ENCODE peak calls at places on chromosomes 16 and 17, in five cellular contexts. K is kidney tubule cell; G is Right ventricle myocardium superior; P is NCI-H460; S is CD8-positive, alpha-beta memory T cell. I is an unnamed sample.

GRCh38 chr17:16121915-16122314 is 93.4 kb downstream of the NCOR1 start:
- DNase-seq in K (no peak), G (no peak), P (no peak), S (no peak), I (no peak)

GRCh38 chr17:7842950-7843535 is 9.0 kb downstream of the KDM6B start:
- DNase-seq in K (peak), G (peak), P (peak), S (peak), I (no peak)

GRCh38 chr17:45771473-45771959 is 12.6 kb upstream of the CRHR1 start:
- DNase-seq in K (no peak), G (no peak), P (no peak), S (no peak), I (no peak)

GRCh38 chr16:15054357-15055140 is 1.3 kb downstream of the NTAN1 start:
- DNase-seq in K (no peak), G (no peak), P (no peak), S (no peak), I (no peak)

GRCh38 chr16:28910046-28911031 is 14.7 kb downstream of the RABEP2 start:
- DNase-seq in K (peak), G (no peak), P (no peak), S (no peak), I (peak)

GRCh38 chr16:90057738-90058173 is 19.4 kb downstream of the PRDM7 start:
- DNase-seq in K (no peak), G (no peak), P (no peak), S (no peak), I (peak)

GRCh38 chr17:13306310-13306962 is 288.6 kb upstream of the ELAC2 start:
- DNase-seq in K (peak), G (no peak), P (peak), S (no peak), I (peak)

GRCh38 chr16:17277981-17278381 is 192.8 kb downstream of the XYLT1 start:
- DNase-seq in K (peak), G (peak), P (no peak), S (no peak), I (no peak)

GRCh38 chr17:74778960-74779359 is 2.8 kb upstream of the NAT9 start:
- DNase-seq in K (no peak), G (no peak), P (no peak), S (no peak), I (no peak)

GRCh38 chr16:69691980-69692911 is 34.1 kb downstream of the NQO1 start:
- DNase-seq in K (peak), G (no peak), P (no peak), S (no peak), I (no peak)

GRCh38 chr16:19527161-19527560 is 3.4 kb downstream of the CCP110 start:
- DNase-seq in K (no peak), G (no peak), P (no peak), S (no peak), I (no peak)

GRCh38 chr16:58127033-58127556 is 2.1 kb downstream of the CFAP20 start:
- DNase-seq in K (peak), G (no peak), P (no peak), S (peak), I (peak)

GRCh38 chr16:70159355-70160348 is 13.9 kb upstream of the CLEC18C start:
- DNase-seq in K (no peak), G (no peak), P (no peak), S (peak), I (no peak)

GRCh38 chr16:30886145-30886544 is 7.7 kb downstream of the BCL7C start:
- DNase-seq in K (no peak), G (no peak), P (no peak), S (no peak), I (no peak)

GRCh38 chr17:69574257-69575197 is 160.0 kb downstream of the MAP2K6 start:
- DNase-seq in K (peak), G (no peak), P (peak), S (no peak), I (peak)

GRCh38 chr17:51819341-51819740 is 339.2 kb downstream of the CA10 start:
- DNase-seq in K (no peak), G (no peak), P (no peak), S (no peak), I (no peak)

GRCh38 chr17:44209786-44210341 is 9.6 kb downstream of the UBTF start:
- DNase-seq in K (peak), G (no peak), P (no peak), S (no peak), I (peak)

GRCh38 chr16:1428511-1428910 is 2.4 kb upstream of the PERCC1 start:
- DNase-seq in K (no peak), G (no peak), P (no peak), S (no peak), I (no peak)

GRCh38 chr16:70685938-70686375 is at the start of gene MTSS2:
- DNase-seq in K (peak), G (peak), P (peak), S (no peak), I (peak)

GRCh38 chr17:56034120-56034757 is 119.0 kb upstream of the ANKFN1 start:
- DNase-seq in K (no peak), G (no peak), P (no peak), S (no peak), I (no peak)

GRCh38 chr16:82329070-82329469 is 159.0 kb upstream of the MPHOSPH6 start:
- DNase-seq in K (no peak), G (no peak), P (no peak), S (no peak), I (no peak)

GRCh38 chr16:54112807-54113206 is 173.8 kb downstream of the IRX3 start:
- DNase-seq in K (no peak), G (no peak), P (no peak), S (no peak), I (no peak)

GRCh38 chr17:40190197-40191021 is 13.1 kb downstream of the RAPGEFL1 start:
- DNase-seq in K (peak), G (no peak), P (no peak), S (no peak), I (peak)

GRCh38 chr16:27383511-27384243 is 18.3 kb upstream of the IL21R start:
- DNase-seq in K (no peak), G (peak), P (no peak), S (no peak), I (no peak)

GRCh38 chr17:29063992-29064391 is 21.1 kb downstream of the PIPOX start:
- DNase-seq in K (peak), G (no peak), P (no peak), S (no peak), I (no peak)

GRCh38 chr17:21814776-21815175 is 122.5 kb downstream of the KCNJ18 start:
- DNase-seq in K (peak), G (peak), P (no peak), S (peak), I (no peak)

GRCh38 chr16:58670177-58670576 is 14.4 kb downstream of the SLC38A7 start:
- DNase-seq in K (no peak), G (no peak), P (no peak), S (no peak), I (no peak)